ENCODE peak calls at places on chromosomes 16 and 17, in seven cellular contexts. Z is B cell, S is stomach, L is A549, N is GM12865, U is cardiac muscle cell, A is epithelial cell of esophagus. V is an unnamed sample.

GRCh38 chr17:2398188-2398587 is 2.7 kb downstream of the MNT start:
- DNase-seq in L (no peak), N (no peak), U (no peak), Z (no peak), S (no peak), A (no peak), V (no peak)

GRCh38 chr17:81454473-81454872 is 58.1 kb downstream of the ACTG1 start:
- DNase-seq in S (no peak), Z (no peak), N (no peak), U (no peak), L (no peak), A (no peak), V (no peak)

GRCh38 chr16:4544483-4544882 is 5.9 kb upstream of the CDIP1 start:
- DNase-seq in A (no peak), S (no peak), N (no peak), Z (no peak), U (no peak), L (no peak), V (no peak)

GRCh38 chr16:21565816-21566669 is 33.3 kb upstream of the METTL9 start:
- DNase-seq in S (peak; percentile 23), A (no peak), Z (no peak), L (no peak), U (no peak), N (peak; percentile 28), V (no peak)

GRCh38 chr17:19728114-19728495 is 11.7 kb upstream of the SLC47A2 start:
- DNase-seq in L (peak; percentile 69), U (peak; percentile 81), A (peak; percentile 89), N (no peak), Z (no peak), S (peak; percentile 88), V (no peak)

GRCh38 chr16:57540906-57541753 is 1.3 kb upstream of the ADGRG5 start:
- DNase-seq in U (no peak), N (no peak), L (no peak), A (peak; percentile 82), Z (no peak), S (peak; percentile 25), V (no peak)

GRCh38 chr17:2090804-2091534 is 36.1 kb downstream of the HIC1 start:
- DNase-seq in N (peak; percentile 41), L (peak; percentile 51), U (no peak), Z (no peak), S (no peak), A (peak; percentile 74), V (no peak)

GRCh38 chr17:5931611-5932010 is 138.6 kb upstream of the WSCD1 start:
- DNase-seq in L (no peak), U (no peak), Z (no peak), S (no peak), N (no peak), A (no peak), V (no peak)

GRCh38 chr17:79028496-79029326 is 4.7 kb downstream of the C1QTNF1 start:
- DNase-seq in U (no peak), N (no peak), A (no peak), L (no peak), Z (peak; percentile 8), S (no peak), V (no peak)

GRCh38 chr17:67221062-67221998 is 23.7 kb downstream of the HELZ start:
- DNase-seq in L (peak; percentile 69), A (peak; percentile 46), S (no peak), N (peak; percentile 63), Z (no peak), U (peak; percentile 48), V (peak; percentile 37)
- TF ChIP-seq CTCF in L (peak; percentile 85), A (peak; percentile 57), S (no peak), N (peak; percentile 54), Z (peak; percentile 26), U (peak; percentile 61), V (no peak)

GRCh38 chr16:73565263-73565662 is 517.3 kb upstream of the ZFHX3 start:
- DNase-seq in U (peak; percentile 41), Z (no peak), S (no peak), N (peak; percentile 6), L (peak; percentile 19), A (peak; percentile 3), V (no peak)
- TF ChIP-seq CTCF in U (peak; percentile 3), Z (no peak), S (no peak), N (no peak), L (peak; percentile 45), A (peak; percentile 4), V (no peak)

GRCh38 chr17:12395733-12396354 is 269.8 kb upstream of the MYOCD start:
- DNase-seq in U (peak; percentile 25), Z (no peak), L (peak; percentile 61), S (peak; percentile 34), A (peak; percentile 20), N (peak; percentile 37), V (peak; percentile 20)
- TF ChIP-seq CTCF in U (peak; percentile 36), Z (peak; percentile 37), L (peak; percentile 41), S (no peak), A (peak; percentile 53), N (peak; percentile 60), V (peak; percentile 24)

GRCh38 chr17:30378797-30379302 is at the start of gene CPD:
- DNase-seq in S (peak; percentile 99), N (peak; percentile 96), A (peak; percentile 96), U (peak; percentile 97), L (peak; percentile 95), Z (peak; percentile 97), V (peak; percentile 98)
- TF ChIP-seq CTCF in S (no peak), N (no peak), A (no peak), U (no peak), L (no peak), Z (no peak), V (no peak)

DNA sequence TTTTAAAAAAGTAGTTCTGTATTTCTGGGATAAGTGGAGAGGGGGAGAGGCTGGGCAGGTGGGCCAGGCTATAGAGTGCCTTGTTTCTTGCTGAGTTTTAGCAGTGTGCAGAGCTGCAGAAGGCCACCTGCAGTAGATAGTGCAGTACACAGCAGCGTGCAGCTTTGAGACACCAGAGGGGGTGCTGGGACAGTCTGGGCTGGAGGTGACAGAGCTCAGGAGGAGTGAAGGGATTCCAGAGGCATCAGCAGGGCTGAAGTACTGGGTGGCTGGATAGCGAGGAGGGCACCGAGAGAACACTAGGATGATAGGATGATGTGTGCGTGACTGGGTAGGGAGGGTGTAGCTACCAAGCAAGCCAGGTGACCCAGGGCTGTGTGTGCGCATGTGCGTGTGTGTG is 26.6 kb downstream of the LCMT1 start:
- DNase-seq in Z (no peak), S (no peak), A (no peak), N (no peak), L (no peak), U (no peak), V (no peak)
- TF ChIP-seq CTCF in Z (no peak), S (no peak), A (no peak), N (no peak), L (no peak), U (no peak), V (no peak)

GRCh38 chr16:19659554-19659953 is 58.5 kb downstream of the KNOP1 start:
- DNase-seq in S (no peak), U (no peak), N (no peak), Z (no peak), L (peak; percentile 13), A (no peak), V (no peak)
- TF ChIP-seq CTCF in S (no peak), U (peak; percentile 9), N (no peak), Z (no peak), L (peak; percentile 12), A (no peak), V (no peak)